ENCODE peak calls at places on chromosomes 7 and 10, in four cellular contexts. J is astrocyte, L is transverse colon, A is PC-3. E is an unnamed sample.

GRCh38 chr7:2169923-2170575 is 62.7 kb downstream of the MAD1L1 start:
- DNase-seq in J (no peak), A (no peak), L (no peak), E (peak)

GRCh38 chr10:102230264-102230860 is 4.3 kb downstream of the ELOVL3 start:
- DNase-seq in L (peak), A (peak), J (no peak), E (peak)

GRCh38 chr7:146146866-146147265 is 30.3 kb downstream of the CNTNAP2 start:
- DNase-seq in A (peak), J (peak), L (no peak), E (no peak)

GRCh38 chr7:134669845-134670373 is 23.3 kb downstream of the BPGM start:
- DNase-seq in J (peak), A (peak), L (peak), E (peak)

GRCh38 chr7:14834456-14834855 is 68.1 kb downstream of the DGKB start:
- DNase-seq in A (peak), J (peak), L (no peak), E (no peak)

GRCh38 chr10:80729896-80730295 is 192.2 kb downstream of the SH2D4B start:
- DNase-seq in J (no peak), L (no peak), A (no peak), E (no peak)

GRCh38 chr7:24284699-24285506 is 913 bp downstream of the NPY start:
- DNase-seq in J (no peak), A (no peak), L (no peak), E (no peak)

GRCh38 chr10:73935895-73936294 is 25.0 kb downstream of the PLAU start:
- DNase-seq in J (no peak), A (no peak), L (no peak), E (no peak)

GRCh38 chr7:28091190-28091589 is 89.4 kb downstream of the JAZF1 start:
- DNase-seq in A (no peak), L (no peak), J (no peak), E (no peak)

GRCh38 chr7:115707236-115707635 is 323.3 kb downstream of the TFEC start:
- DNase-seq in L (peak), A (peak), J (no peak), E (peak)

GRCh38 chr10:7293378-7293920 is 117.4 kb downstream of the SFMBT2 start:
- DNase-seq in J (no peak), A (no peak), L (no peak), E (no peak)
- TF ChIP-seq CTCF in J (no peak), A (no peak), L (no peak), E (no peak)

GRCh38 chr10:57917019-57917418 is 350.7 kb downstream of the IPMK start:
- DNase-seq in J (no peak), L (no peak), A (no peak), E (no peak)
- TF ChIP-seq CTCF in J (no peak), L (no peak), A (no peak), E (no peak)

GRCh38 chr10:22683995-22684305 is 30.4 kb downstream of the PIP4K2A start:
- DNase-seq in L (no peak), A (no peak), J (no peak), E (no peak)

GRCh38 chr10:22682237-22683192 is 31.9 kb downstream of the PIP4K2A start:
- DNase-seq in L (peak), A (peak), J (peak), E (peak)

GRCh38 chr10:22681301-22681700 is 33.1 kb downstream of the PIP4K2A start:
- DNase-seq in A (no peak), J (no peak), L (no peak), E (no peak)

GRCh38 chr10:22679608-22680007 is 34.8 kb downstream of the PIP4K2A start:
- DNase-seq in J (no peak), L (no peak), A (no peak), E (no peak)

GRCh38 chr10:22681783-22682183 is 32.6 kb downstream of the PIP4K2A start:
- DNase-seq in L (no peak), A (peak), J (peak), E (peak)
- TF ChIP-seq CTCF in L (no peak), A (no peak), J (no peak), E (no peak)

GRCh38 chr7:79534128-79534527 is 80.7 kb upstream of the MAGI2 start:
- DNase-seq in L (no peak), J (no peak), A (peak), E (no peak)
- TF ChIP-seq CTCF in L (no peak), J (no peak), A (no peak), E (no peak)

GRCh38 chr7:158861004-158861787 is 4.8 kb downstream of the DYNC2I1 start:
- DNase-seq in L (no peak), J (no peak), A (no peak), E (no peak)

GRCh38 chr7:158860394-158860793 is 4.0 kb downstream of the DYNC2I1 start:
- DNase-seq in L (no peak), J (no peak), A (no peak), E (no peak)

GRCh38 chr7:158858592-158859503 is 2.5 kb downstream of the DYNC2I1 start:
- DNase-seq in J (no peak), L (no peak), A (peak), E (no peak)

GRCh38 chr7:158854681-158855081 is 1.7 kb upstream of the DYNC2I1 start:
- DNase-seq in L (no peak), A (no peak), J (no peak), E (no peak)

DNA sequence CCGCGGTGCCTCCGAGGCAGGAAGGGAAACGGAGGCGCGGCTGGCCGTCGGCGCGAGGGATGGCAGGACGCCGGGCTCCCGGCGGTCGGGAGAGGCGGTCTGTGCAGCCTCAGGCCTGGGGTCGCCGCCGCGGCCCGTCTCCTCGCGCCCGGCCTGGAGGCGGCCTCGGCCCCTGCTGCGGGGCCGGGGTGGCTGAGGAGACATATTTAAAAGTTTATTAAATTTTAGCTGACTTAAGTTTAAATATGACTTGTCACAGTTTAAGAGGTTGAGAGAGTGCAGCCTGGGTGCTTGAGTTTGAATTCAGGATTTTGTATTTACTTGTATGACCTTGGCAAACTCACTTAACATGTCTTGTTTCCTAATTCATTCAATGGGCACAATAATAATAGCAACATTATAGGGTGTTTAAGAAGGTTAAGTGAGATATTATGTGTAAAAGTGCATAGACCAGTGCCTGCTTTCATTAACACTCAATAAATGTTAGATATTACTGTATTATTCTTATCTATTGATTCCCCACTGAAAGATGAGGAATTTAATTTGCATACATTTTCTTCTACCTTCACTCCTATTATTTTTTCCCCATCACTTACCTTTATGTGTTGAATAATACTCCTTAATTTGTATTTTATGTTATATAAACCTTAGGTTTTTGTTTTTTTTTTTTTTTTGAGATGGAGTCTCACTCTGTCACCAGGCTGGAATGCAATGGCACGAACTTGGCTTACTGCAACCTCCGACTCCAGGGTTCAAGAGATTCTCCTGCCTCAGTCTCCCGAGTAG is 718 bp downstream of the DYNC2I1 start:
- DNase-seq in A (no peak), J (no peak), L (no peak), E (no peak)
- TF ChIP-seq CTCF in A (no peak), J (no peak), L (no peak), E (no peak)

GRCh38 chr7:76357379-76358052 is 1.3 kb downstream of the YWHAG start:
- DNase-seq in A (no peak), L (no peak), J (no peak), E (no peak)

GRCh38 chr7:76356115-76356514 is 2.7 kb downstream of the YWHAG start:
- DNase-seq in A (peak), J (no peak), L (no peak), E (no peak)

GRCh38 chr7:76358053-76358477 is 726 bp downstream of the YWHAG start:
- DNase-seq in J (no peak), L (peak), A (peak), E (peak)

GRCh38 chr7:76354981-76355730 is 3.6 kb downstream of the YWHAG start:
- DNase-seq in J (no peak), A (no peak), L (no peak), E (no peak)

DNA sequence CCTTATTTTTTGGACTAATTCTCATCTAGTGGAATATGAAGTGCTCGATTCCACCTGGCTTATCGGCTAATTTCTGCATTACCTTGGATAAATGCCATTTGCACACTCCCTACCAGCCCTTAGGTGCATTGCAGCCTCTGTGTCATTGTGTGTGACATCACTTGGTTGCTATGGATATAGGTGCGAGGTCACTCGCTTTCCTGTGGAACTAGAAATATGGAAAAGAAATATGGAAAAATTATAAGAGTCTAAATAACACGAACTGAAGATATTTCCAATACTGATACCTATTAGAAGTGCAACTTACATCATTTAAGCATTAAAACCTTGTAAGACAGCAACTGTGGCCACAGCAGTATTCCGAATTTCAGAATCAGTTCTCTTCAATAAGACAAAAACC is 2.0 kb downstream of the YWHAG start:
- DNase-seq in J (no peak), A (peak), L (peak), E (peak)
- TF ChIP-seq CTCF in J (no peak), A (no peak), L (peak), E (no peak)